ENCODE peak calls at places on chromosomes 6 and 20, in eight cellular contexts. Q, U, I, G, C, Z, V and H are unnamed samples.

GRCh38 chr6:125989631-125990030 is 3.3 kb downstream of the TRMT11 start:
- DNase-seq in Q (no peak), U (no peak), I (no peak), G (no peak), C (no peak), Z (no peak), V (no peak), H (no peak)

GRCh38 chr6:136641166-136641565 is 90.9 kb upstream of the MAP7 start:
- DNase-seq in Q (no peak), U (no peak), I (no peak), G (no peak), C (no peak), Z (no peak), V (no peak), H (no peak)

GRCh38 chr6:109579361-109579760 is 96.3 kb upstream of the ZBTB24 start:
- DNase-seq in Q (no peak), U (no peak), I (no peak), G (no peak), C (no peak), Z (no peak), V (no peak), H (no peak)

GRCh38 chr6:49979584-49979983 is 10.2 kb upstream of the DEFB113 start:
- DNase-seq in Q (no peak), U (no peak), I (no peak), G (no peak), C (no peak), Z (no peak), V (no peak), H (no peak)

GRCh38 chr6:131470549-131470948 is 102.5 kb upstream of the ARG1 start:
- DNase-seq in Q (no peak), U (no peak), I (no peak), G (no peak), C (no peak), Z (no peak), V (no peak), H (no peak)

GRCh38 chr6:17268114-17268513 is 13.0 kb upstream of the RBM24 start:
- DNase-seq in Q (no peak), U (no peak), I (no peak), G (no peak), C (no peak), Z (no peak), V (no peak), H (no peak)

GRCh38 chr6:159098636-159099106 is 53.9 kb upstream of the TAGAP start:
- DNase-seq in Q (no peak), U (no peak), I (no peak), G (peak; percentile 72), C (no peak), Z (peak; percentile 85), V (peak; percentile 82), H (no peak)

GRCh38 chr6:69343856-69344255 is 453.0 kb downstream of the LMBRD1 start:
- DNase-seq in Q (no peak), U (no peak), I (no peak), G (no peak), C (no peak), Z (no peak), V (no peak), H (no peak)

GRCh38 chr20:37475258-37475657 is 45.8 kb upstream of the NNAT start:
- DNase-seq in Q (no peak), U (no peak), I (no peak), G (no peak), C (no peak), Z (no peak), V (no peak), H (no peak)

GRCh38 chr6:134821397-134821796 is 128.5 kb downstream of the ALDH8A1 start:
- DNase-seq in Q (no peak), U (no peak), I (no peak), G (no peak), C (no peak), Z (no peak), V (no peak), H (no peak)

GRCh38 chr6:147507162-147508072 is 1.1 kb upstream of the SAMD5 start:
- DNase-seq in Q (no peak), U (no peak), I (no peak), G (no peak), C (peak; percentile 15), Z (no peak), V (no peak), H (no peak)

GRCh38 chr6:38337819-38338465 is 301.8 kb downstream of the BTBD9 start:
- DNase-seq in Q (no peak), U (no peak), I (no peak), G (no peak), C (no peak), Z (no peak), V (no peak), H (no peak)

GRCh38 chr20:44089987-44090674 is 96.9 kb downstream of the JPH2 start:
- DNase-seq in Q (no peak), U (no peak), I (no peak), G (peak; percentile 20), C (no peak), Z (no peak), V (no peak), H (no peak)

GRCh38 chr6:90302320-90302719 is 5.7 kb upstream of the BACH2 start:
- DNase-seq in Q (no peak), U (no peak), I (no peak), G (no peak), C (no peak), Z (no peak), V (no peak), H (no peak)

GRCh38 chr20:25525857-25526256 is 59.5 kb downstream of the NINL start:
- DNase-seq in Q (no peak), U (no peak), I (no peak), G (no peak), C (no peak), Z (no peak), V (no peak), H (no peak)

GRCh38 chr20:9903048-9903651 is 64.3 kb upstream of the PAK5 start:
- DNase-seq in Q (no peak), U (no peak), I (no peak), G (no peak), C (no peak), Z (no peak), V (no peak), H (peak; percentile 50)

GRCh38 chr6:3749991-3750323 is 1.6 kb downstream of the PXDC1 start:
- DNase-seq in Q (no peak), U (peak; percentile 72), I (no peak), G (no peak), C (peak; percentile 78), Z (no peak), V (no peak), H (no peak)

GRCh38 chr6:52020961-52021570 is 66.3 kb downstream of the PKHD1 start:
- DNase-seq in Q (no peak), U (no peak), I (no peak), G (no peak), C (no peak), Z (no peak), V (no peak), H (no peak)

GRCh38 chr20:25314497-25315417 is 66.9 kb downstream of the PYGB start:
- DNase-seq in Q (no peak), U (no peak), I (no peak), G (no peak), C (peak; percentile 4), Z (no peak), V (no peak), H (no peak)

GRCh38 chr20:18590163-18590562 is 2.3 kb downstream of the DTD1 start:
- DNase-seq in Q (no peak), U (no peak), I (no peak), G (no peak), C (no peak), Z (no peak), V (no peak), H (no peak)

GRCh38 chr6:105136433-105137350 is 43.1 kb downstream of the POPDC3 start:
- DNase-seq in Q (peak; percentile 70), U (peak; percentile 75), I (no peak), G (peak; percentile 0), C (peak; percentile 59), Z (peak; percentile 9), V (no peak), H (peak; percentile 25)

DNA sequence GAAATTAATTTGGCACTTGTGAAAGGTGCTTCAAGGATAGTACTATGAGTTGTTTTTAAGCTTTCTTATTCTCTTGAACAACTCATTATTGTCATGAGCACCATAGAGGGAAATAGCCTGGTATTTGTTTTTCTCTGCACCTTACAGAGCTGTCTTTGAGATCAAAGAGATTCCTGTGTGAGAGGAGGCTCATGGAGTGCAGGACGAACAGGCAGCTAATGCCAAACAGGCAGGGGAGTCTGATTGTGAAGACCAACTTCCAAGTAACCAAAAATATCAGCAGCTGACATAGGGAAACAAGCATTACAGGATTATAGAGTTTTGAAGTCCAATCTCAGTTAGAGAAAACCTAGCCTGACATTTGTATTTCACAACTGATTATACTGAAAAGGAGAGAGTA is 110.6 kb upstream of the TENT5A start:
- DNase-seq in Q (no peak), U (no peak), I (no peak), G (no peak), C (no peak), Z (no peak), V (no peak), H (no peak)
- H3K27ac ChIP-seq in Q (no peak overlapping the region), U (no peak overlapping the region), I (no peak overlapping the region), G (no peak overlapping the region), C (no peak overlapping the region), Z (no peak overlapping the region), V (no peak overlapping the region), H (no peak overlapping the region)

GRCh38 chr20:36367370-36367745 is 61.2 kb downstream of the DLGAP4 start:
- DNase-seq in Q (no peak), U (no peak), I (no peak), G (no peak), C (no peak), Z (no peak), V (no peak), H (no peak)
- H3K27me3 ChIP-seq in Q (no peaks in the 10 kb centered on the region), U (peaks cover 24% of the 10 kb centered on the region), I (no peaks in the 10 kb centered on the region), G (no peaks in the 10 kb centered on the region), C (no peaks in the 10 kb centered on the region), Z (peaks cover 4% of the 10 kb centered on the region), V (no peaks in the 10 kb centered on the region), H (no peaks in the 10 kb centered on the region)

DNA sequence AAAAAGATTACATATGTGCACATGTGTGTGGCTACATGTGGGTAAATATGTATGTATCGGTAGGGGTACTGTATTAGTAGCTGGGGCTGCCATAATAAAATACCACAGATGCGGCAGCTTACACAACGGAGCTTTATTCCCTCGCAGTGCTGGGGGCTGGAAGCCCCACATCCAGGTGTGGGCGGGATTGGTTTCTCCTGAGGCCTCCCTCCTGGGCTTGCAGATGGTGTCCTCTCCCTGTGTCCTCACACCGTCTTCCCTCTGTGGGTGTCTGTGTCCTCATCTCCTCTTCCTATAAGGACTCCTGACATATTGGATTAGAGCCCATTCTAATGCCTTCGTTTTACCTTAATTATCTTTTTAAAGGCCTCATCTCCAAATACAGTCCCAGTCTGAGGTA is 97.7 kb downstream of the LY86 start:
- DNase-seq in Q (no peak), U (no peak), I (no peak), G (no peak), C (no peak), Z (no peak), V (no peak), H (no peak)
- H3K27ac ChIP-seq in Q (peak overlapping the region; percentile 74), U (peak overlapping the region; percentile 75), I (peak overlapping the region; percentile 88), G (peak overlapping the region; percentile 36), C (peak overlapping the region; percentile 10), Z (peak overlapping the region; percentile 74), V (no peak overlapping the region), H (no peak overlapping the region)

DNA sequence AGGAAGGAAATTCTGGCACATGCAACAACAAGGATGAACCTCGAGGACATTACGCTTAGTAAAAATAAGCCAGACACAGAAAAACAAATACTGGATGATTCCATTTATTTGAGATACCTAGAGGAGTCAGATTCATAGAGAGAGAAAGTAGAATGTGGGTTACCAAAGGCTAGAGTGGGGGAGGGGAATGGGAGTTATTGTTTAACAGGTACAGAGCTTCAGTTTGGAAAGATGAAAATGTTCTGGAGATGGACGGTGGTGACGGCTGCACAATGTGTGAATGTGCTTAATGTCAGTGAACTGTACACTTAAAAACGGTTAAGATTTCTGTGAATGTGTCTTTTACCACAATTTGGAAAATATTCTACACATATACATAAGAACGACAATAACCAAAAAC is 33.9 kb upstream of the DSP start:
- DNase-seq in Q (no peak), U (no peak), I (no peak), G (no peak), C (no peak), Z (no peak), V (no peak), H (no peak)
- H3K27me3 ChIP-seq in Q (peaks cover 4% of the 10 kb centered on the region), U (peaks cover 1% of the 10 kb centered on the region), I (no peaks in the 10 kb centered on the region), G (no peaks in the 10 kb centered on the region), C (no peaks in the 10 kb centered on the region), Z (no peaks in the 10 kb centered on the region), V (no peaks in the 10 kb centered on the region), H (no peaks in the 10 kb centered on the region)